ENCODE peak calls at places on chromosomes 11 and 22, in seven cellular contexts. Q, C, Z, N, Y, K and G are unnamed samples.

GRCh38 chr11:128759597-128759996 is 65.7 kb downstream of the FLI1 start:
- DNase-seq in Q (no peak), C (no peak), Z (no peak), N (peak; percentile 41), Y (no peak), K (peak; percentile 83), G (no peak)

GRCh38 chr11:131672191-131672590 is 301.8 kb downstream of the NTM start:
- DNase-seq in Q (no peak), C (no peak), Z (no peak), N (no peak), Y (no peak), K (no peak), G (no peak)

GRCh38 chr11:70415176-70415575 is 16.8 kb downstream of the CTTN start:
- DNase-seq in Q (no peak), C (no peak), Z (no peak), N (no peak), Y (no peak), K (peak; percentile 90), G (no peak)

GRCh38 chr11:68371176-68372041 is 59.0 kb downstream of the LRP5 start:
- DNase-seq in Q (no peak), C (no peak), Z (no peak), N (no peak), Y (no peak), K (peak; percentile 45), G (no peak)

GRCh38 chr22:37240941-37241320 is 3.1 kb downstream of the RAC2 start:
- DNase-seq in Q (no peak), C (no peak), Z (no peak), N (no peak), Y (no peak), K (no peak), G (peak; percentile 35)

GRCh38 chr22:22030493-22031182 is 48.1 kb upstream of the TOP3B start:
- DNase-seq in Q (no peak), C (no peak), Z (no peak), N (no peak), Y (no peak), K (no peak), G (no peak)

GRCh38 chr22:22702874-22703570 is 58.6 kb downstream of the GGTLC2 start:
- DNase-seq in Q (no peak), C (no peak), Z (no peak), N (no peak), Y (no peak), K (no peak), G (no peak)

GRCh38 chr22:21868651-21869050 is 1.2 kb upstream of the MAPK1 start:
- DNase-seq in Q (no peak), C (no peak), Z (no peak), N (no peak), Y (no peak), K (no peak), G (no peak)

GRCh38 chr22:16803255-16803917 is 21.8 kb downstream of the XKR3 start:
- DNase-seq in Q (no peak), C (no peak), Z (no peak), N (no peak), Y (no peak), K (no peak), G (no peak)

GRCh38 chr11:102368472-102368871 is 21.5 kb downstream of the BIRC2 start:
- DNase-seq in Q (no peak), C (no peak), Z (no peak), N (no peak), Y (no peak), K (no peak), G (no peak)

GRCh38 chr11:2802389-2803185 is 83.0 kb downstream of the CDKN1C start:
- DNase-seq in Q (no peak), C (no peak), Z (peak; percentile 29), N (no peak), Y (no peak), K (no peak), G (no peak)

GRCh38 chr22:48953830-48954229 is 873.8 kb downstream of the BRD1 start:
- DNase-seq in Q (no peak), C (no peak), Z (no peak), N (no peak), Y (no peak), K (no peak), G (no peak)

GRCh38 chr11:6418199-6418957 is 516 bp downstream of the APBB1 start:
- DNase-seq in Q (no peak), C (peak; percentile 16), Z (no peak), N (no peak), Y (no peak), K (no peak), G (peak; percentile 23)

GRCh38 chr22:43226368-43226979 is 39.5 kb upstream of the TTLL12 start:
- DNase-seq in Q (no peak), C (no peak), Z (no peak), N (no peak), Y (no peak), K (peak; percentile 9), G (no peak)

GRCh38 chr22:21938071-21938822 is 14.4 kb downstream of the PPM1F start:
- DNase-seq in Q (peak; percentile 88), C (peak; percentile 84), Z (peak; percentile 83), N (peak; percentile 85), Y (peak; percentile 78), K (peak; percentile 88), G (peak; percentile 96)

GRCh38 chr11:16749666-16750065 is 11.2 kb downstream of the C11orf58 start:
- DNase-seq in Q (no peak), C (no peak), Z (no peak), N (no peak), Y (no peak), K (no peak), G (no peak)

GRCh38 chr11:70662691-70663098 is 264.4 kb downstream of the CTTN start:
- DNase-seq in Q (no peak), C (no peak), Z (no peak), N (no peak), Y (no peak), K (no peak), G (no peak)

GRCh38 chr11:4926607-4927006 is 2.5 kb upstream of the OR51G1 start:
- DNase-seq in Q (no peak), C (no peak), Z (no peak), N (peak; percentile 1), Y (no peak), K (peak; percentile 16), G (no peak)

GRCh38 chr22:44372611-44373010 is 59.9 kb upstream of the SHISAL1 start:
- DNase-seq in Q (no peak), C (no peak), Z (no peak), N (no peak), Y (no peak), K (no peak), G (no peak)

GRCh38 chr11:102197759-102198158 is 87.5 kb downstream of the YAP1 start:
- DNase-seq in Q (no peak), C (no peak), Z (no peak), N (no peak), Y (no peak), K (no peak), G (no peak)